ENCODE peak calls at places on chromosomes 11 and 22, in eight cellular contexts. E is keratinocyte, P is cardiac muscle cell, O is gastrocnemius medialis, Y is IMR-90, I is esophagus squamous epithelium, X is left ventricle myocardium inferior, R is GM23338. V is an unnamed sample. For H3K36me3, the result is how much of the 10 kb centered on the place peaks cover.

GRCh38 chr11:67288452-67289225 is 464 bp upstream of the ANKRD13D start:
- DNase-seq in O (peak), R (peak), P (peak), X (peak), I (peak), Y (peak), E (no peak), V (peak)

GRCh38 chr11:63405114-63405513 is 35.5 kb downstream of the SLC22A9 start:
- DNase-seq in R (no peak), X (no peak), O (no peak), P (no peak), I (no peak), E (no peak), Y (no peak), V (no peak)

GRCh38 chr11:79332017-79332416 is 108.8 kb downstream of the TENM4 start:
- DNase-seq in Y (no peak), I (no peak), X (peak), O (no peak), P (no peak), E (no peak), R (no peak), V (no peak)

GRCh38 chr11:35932641-35933571 is 11.0 kb upstream of the LDLRAD3 start:
- DNase-seq in O (no peak), Y (peak), I (no peak), E (no peak), X (no peak), P (no peak), R (no peak), V (no peak)

GRCh38 chr22:31728857-31729256 is 21.1 kb downstream of the PRR14L start:
- DNase-seq in E (no peak), O (no peak), R (no peak), I (no peak), P (no peak), Y (no peak), X (no peak), V (no peak)

GRCh38 chr22:24706732-24707476 is 67.6 kb downstream of the PIWIL3 start:
- DNase-seq in P (no peak), X (no peak), O (no peak), R (no peak), I (no peak), Y (no peak), E (no peak), V (no peak)

GRCh38 chr11:47477323-47477722 is 28.4 kb upstream of the RAPSN start:
- DNase-seq in O (no peak), Y (peak), P (no peak), I (no peak), X (no peak), R (no peak), E (peak), V (no peak)

GRCh38 chr11:36333897-36334296 is 37.8 kb downstream of the PRR5L start:
- DNase-seq in R (peak), Y (peak), X (no peak), I (no peak), O (no peak), E (no peak), P (no peak), V (peak)

GRCh38 chr11:15988693-15989231 is 367.6 kb downstream of the SOX6 start:
- DNase-seq in P (peak), X (no peak), R (peak), I (no peak), O (peak), Y (no peak), E (no peak), V (peak)

GRCh38 chr22:48846200-48846599 is 981.5 kb downstream of the BRD1 start:
- DNase-seq in X (no peak), P (no peak), E (no peak), Y (no peak), O (no peak), I (no peak), R (no peak), V (no peak)

GRCh38 chr11:117374316-117374715 is 46.7 kb downstream of the CEP164 start:
- DNase-seq in X (no peak), I (no peak), R (no peak), Y (no peak), E (no peak), P (no peak), O (no peak), V (no peak)

GRCh38 chr11:114132944-114133394 is 73.5 kb downstream of the ZBTB16 start:
- DNase-seq in O (peak), Y (no peak), P (no peak), X (no peak), I (no peak), R (no peak), E (no peak), V (no peak)

GRCh38 chr11:7511405-7511804 is 2.4 kb upstream of the PPFIBP2 start:
- DNase-seq in O (peak), R (no peak), X (peak), I (no peak), P (no peak), E (no peak), Y (no peak), V (no peak)

GRCh38 chr11:2580444-2581050 is 119.2 kb downstream of the KCNQ1OT1 start:
- DNase-seq in I (no peak), Y (no peak), X (peak), O (no peak), E (no peak), P (no peak), R (no peak), V (peak)

GRCh38 chr11:93532285-93532789 is 10.9 kb downstream of the SMCO4 start:
- DNase-seq in E (no peak), Y (peak), R (no peak), O (no peak), X (no peak), P (no peak), I (no peak), V (no peak)

GRCh38 chr11:124799384-124800225 is 601 bp downstream of the MSANTD2 start:
- DNase-seq in Y (peak), P (peak), E (no peak), X (peak), I (no peak), R (peak), O (no peak), V (peak)

GRCh38 chr11:45304111-45304991 is 18.2 kb upstream of the SYT13 start:
- DNase-seq in X (no peak), O (no peak), R (no peak), Y (no peak), I (no peak), E (no peak), P (no peak), V (no peak)

GRCh38 chr11:83282084-83282716 is 4.0 kb downstream of the CCDC90B start:
- DNase-seq in P (no peak), I (no peak), Y (peak), O (no peak), X (no peak), R (no peak), E (no peak), V (no peak)

GRCh38 chr11:45178890-45179663 is 32.6 kb downstream of the PRDM11 start:
- DNase-seq in E (peak), Y (peak), I (no peak), O (no peak), P (no peak), X (no peak), R (peak), V (no peak)

GRCh38 chr22:38191746-38192474 is 9.9 kb upstream of the MAFF start:
- DNase-seq in O (no peak), E (no peak), I (no peak), P (no peak), R (no peak), Y (no peak), X (no peak), V (no peak)

GRCh38 chr11:86180415-86180814 is 64.1 kb upstream of the EED start:
- DNase-seq in P (no peak), X (no peak), E (no peak), O (no peak), I (no peak), R (no peak), Y (no peak), V (no peak)

GRCh38 chr11:16986434-16987204 is 27.6 kb downstream of the PLEKHA7 start:
- DNase-seq in X (no peak), O (no peak), R (peak), Y (no peak), I (no peak), P (no peak), E (no peak), V (no peak)

GRCh38 chr22:42381152-42381551 is 51.1 kb downstream of the NFAM1 start:
- DNase-seq in O (no peak), I (no peak), X (no peak), Y (no peak), P (peak), E (no peak), R (no peak), V (no peak)

GRCh38 chr11:58616594-58616993 is 5.9 kb upstream of the CNTF start:
- DNase-seq in I (no peak), X (peak), R (no peak), O (peak), Y (peak), E (no peak), P (no peak), V (no peak)

GRCh38 chr11:16169541-16169940 is 186.8 kb downstream of the SOX6 start:
- DNase-seq in R (peak), Y (peak), P (no peak), X (no peak), O (no peak), E (no peak), I (no peak), V (no peak)

DNA sequence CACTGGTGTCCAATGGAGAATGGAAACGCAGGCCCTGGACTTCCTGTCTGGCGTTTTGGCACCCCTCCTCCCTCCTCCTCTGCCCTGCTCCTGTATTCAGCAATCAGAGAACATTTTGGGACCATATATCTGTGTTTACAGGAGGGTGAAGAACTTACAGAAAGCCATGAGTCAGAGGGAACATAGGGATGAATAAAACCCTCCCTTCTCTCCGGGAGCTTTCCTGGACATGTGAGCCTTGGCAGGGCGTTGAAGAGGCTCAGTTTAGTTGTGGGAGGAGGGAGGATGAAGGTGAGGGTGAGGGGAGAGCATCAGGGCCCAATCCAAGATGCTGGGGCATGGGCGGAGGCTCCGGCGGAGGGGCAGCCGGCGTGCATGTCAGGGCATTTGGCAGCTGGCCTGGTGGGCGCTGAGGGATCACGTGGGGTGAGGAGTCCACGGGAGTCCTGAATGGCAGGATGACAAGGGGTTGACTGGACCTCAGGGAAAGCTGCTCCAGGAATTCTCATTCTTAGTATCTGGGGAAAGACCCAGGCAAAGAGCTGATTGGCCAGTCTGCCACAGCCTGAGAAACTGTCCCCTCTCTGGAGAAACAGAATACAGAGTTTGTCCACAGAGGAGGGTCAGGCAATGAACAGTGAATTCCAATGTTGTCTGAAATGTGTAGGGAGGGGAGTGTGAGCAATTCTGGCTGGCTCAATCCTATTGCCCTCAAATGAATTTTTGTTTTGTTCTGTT is 28.9 kb downstream of the MICAL2 start:
- DNase-seq in O (no peak), X (no peak), R (no peak), I (no peak), P (no peak), E (no peak), Y (peak), V (peak)
- H3K4me3 ChIP-seq in O (no peak), X (no peak), R (no peak), I (no peak), P (no peak), E (no peak), Y (no peak), V (no peak)

GRCh38 chr22:46712288-46712687 is 25.8 kb downstream of the CERK start:
- DNase-seq in X (no peak), R (no peak), Y (no peak), I (no peak), E (no peak), O (no peak), P (no peak), V (no peak)

GRCh38 chr22:46708766-46709330 is 29.2 kb downstream of the CERK start:
- DNase-seq in I (no peak), P (no peak), R (no peak), X (no peak), E (no peak), O (no peak), Y (no peak), V (no peak)

GRCh38 chr22:46707305-46707704 is 30.7 kb downstream of the CERK start:
- DNase-seq in I (no peak), E (no peak), X (no peak), Y (no peak), P (no peak), O (no peak), R (no peak), V (no peak)

GRCh38 chr22:46707827-46708570 is 30.1 kb downstream of the CERK start:
- DNase-seq in O (no peak), R (no peak), E (no peak), X (no peak), I (no peak), P (no peak), Y (no peak), V (no peak)

DNA sequence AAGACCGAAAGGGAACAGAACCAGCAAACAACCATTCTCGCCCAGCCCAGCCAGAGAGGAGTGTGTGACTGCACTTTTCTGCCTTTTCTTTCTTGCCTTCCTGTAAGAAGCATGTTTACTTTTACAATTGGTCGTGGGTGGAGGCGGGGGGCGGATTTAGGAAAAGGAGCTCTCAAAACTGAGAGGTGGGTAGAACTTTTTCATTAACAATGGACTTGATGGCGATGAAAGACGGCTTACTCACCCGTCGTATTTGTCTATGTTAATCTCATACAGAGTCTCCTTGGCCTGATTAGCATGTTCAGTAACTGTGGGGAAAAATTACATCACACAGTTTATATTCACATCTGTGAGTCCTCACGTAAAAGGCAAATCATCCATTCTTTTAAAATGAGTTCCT is 27.2 kb downstream of the CERK start:
- DNase-seq in R (no peak), X (no peak), I (no peak), E (no peak), P (no peak), Y (no peak), O (no peak), V (no peak)
- H3K36me3 ChIP-seq in R (under half), X (half or more), I (half or more), E (under half), P (half or more), Y (half or more), O (under half), V (under half)

GRCh38 chr22:46087816-46088277 is 62.5 kb upstream of the PPARA start:
- DNase-seq in X (peak), O (peak), P (no peak), I (no peak), R (no peak), E (no peak), Y (peak), V (peak)

GRCh38 chr22:46086577-46087335 is 63.6 kb upstream of the PPARA start:
- DNase-seq in O (peak), R (no peak), E (no peak), X (peak), I (no peak), P (no peak), Y (peak), V (no peak)

GRCh38 chr22:46085831-46086576 is 64.3 kb upstream of the PPARA start:
- DNase-seq in Y (no peak), X (peak), E (no peak), O (peak), R (no peak), P (no peak), I (no peak), V (no peak)

GRCh38 chr22:46088541-46089311 is 61.6 kb upstream of the PPARA start:
- DNase-seq in O (peak), Y (peak), I (no peak), X (peak), P (no peak), E (no peak), R (no peak), V (no peak)

DNA sequence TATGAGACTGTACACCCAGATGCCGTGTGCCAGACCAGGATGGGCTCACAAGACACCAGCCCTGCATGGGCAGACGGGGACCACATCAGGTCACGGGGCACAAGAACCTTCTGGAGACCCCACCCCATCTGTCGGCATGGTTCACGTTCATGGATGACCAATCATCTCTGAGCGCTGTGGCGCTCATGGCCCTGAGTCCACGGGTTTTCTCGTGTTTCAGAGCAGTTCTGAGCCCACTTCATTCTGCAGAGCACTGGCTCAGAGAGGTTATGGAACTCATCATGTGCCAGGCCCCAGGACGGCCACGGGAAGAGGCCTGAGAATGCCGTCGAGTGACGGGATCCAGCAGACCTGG is 63.0 kb upstream of the PPARA start:
- DNase-seq in P (no peak), I (no peak), X (no peak), R (no peak), O (no peak), Y (no peak), E (no peak), V (no peak)
- H3K4me3 ChIP-seq in P (no peak), I (peak), X (peak), R (no peak), O (peak), Y (no peak), E (peak), V (no peak)

GRCh38 chr11:94876222-94876621 is 97.1 kb downstream of the CWC15 start:
- DNase-seq in X (no peak), Y (no peak), O (no peak), I (no peak), E (no peak), R (no peak), P (no peak), V (no peak)

GRCh38 chr11:94879006-94879405 is 94.3 kb downstream of the CWC15 start:
- DNase-seq in X (no peak), E (no peak), R (no peak), I (no peak), O (no peak), Y (no peak), P (no peak), V (no peak)

GRCh38 chr11:94876645-94877445 is 96.5 kb downstream of the CWC15 start:
- DNase-seq in R (no peak), X (peak), E (no peak), Y (peak), O (peak), I (no peak), P (peak), V (no peak)

GRCh38 chr11:94880216-94880615 is 93.1 kb downstream of the CWC15 start:
- DNase-seq in Y (peak), I (no peak), E (peak), X (no peak), R (no peak), O (no peak), P (no peak), V (no peak)

GRCh38 chr11:94877446-94878200 is 95.7 kb downstream of the CWC15 start:
- DNase-seq in P (no peak), I (no peak), R (no peak), Y (no peak), E (no peak), O (no peak), X (no peak), V (no peak)
- H3K36me3 ChIP-seq in P (under half), I (half or more), R (under half), Y (half or more), E (half or more), O (under half), X (half or more), V (under half)

GRCh38 chr11:134853972-134854371 is 441.9 kb upstream of the B3GAT1 start:
- DNase-seq in R (no peak), Y (no peak), I (no peak), P (no peak), O (no peak), E (no peak), X (no peak), V (no peak)

GRCh38 chr11:134858783-134859480 is 446.9 kb upstream of the B3GAT1 start:
- DNase-seq in O (no peak), X (no peak), I (no peak), E (no peak), P (no peak), Y (no peak), R (no peak), V (no peak)

GRCh38 chr11:134857035-134857434 is 445.0 kb upstream of the B3GAT1 start:
- DNase-seq in O (no peak), P (no peak), I (no peak), X (no peak), R (no peak), Y (no peak), E (no peak), V (no peak)

GRCh38 chr11:134854391-134854991 is 442.4 kb upstream of the B3GAT1 start:
- DNase-seq in O (no peak), E (no peak), X (no peak), R (no peak), P (no peak), Y (no peak), I (no peak), V (no peak)

DNA sequence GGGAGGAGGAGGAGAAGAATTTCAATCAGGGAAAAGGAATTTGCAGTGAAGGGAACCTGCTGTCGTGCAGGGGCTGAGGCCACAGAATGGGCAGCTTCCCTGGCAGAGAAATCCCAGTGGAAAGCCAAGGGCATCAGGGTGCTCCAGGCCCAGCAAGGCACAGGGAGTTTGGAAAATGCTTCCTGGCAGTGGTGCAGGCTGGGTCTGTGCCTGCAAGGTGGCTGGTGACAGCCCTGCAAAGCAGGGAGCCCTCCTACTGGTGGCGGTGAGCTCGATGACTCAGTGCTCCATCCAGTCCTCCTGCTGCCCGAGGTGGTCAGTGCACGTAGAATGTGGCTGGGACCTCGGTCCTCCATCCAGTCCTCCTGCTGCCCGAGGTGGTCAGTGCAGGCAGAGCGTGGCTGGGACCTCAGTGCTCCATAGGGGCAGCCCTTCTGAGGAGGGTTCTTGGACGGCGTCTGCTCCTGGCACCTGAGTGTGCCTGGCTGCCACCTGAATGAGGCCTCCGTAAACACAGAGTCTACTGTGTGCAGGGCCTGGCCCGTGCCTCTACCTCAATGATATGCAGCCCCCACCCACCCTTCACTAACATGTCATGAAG is 444.4 kb upstream of the B3GAT1 start:
- DNase-seq in I (no peak), E (no peak), R (no peak), O (no peak), X (no peak), P (no peak), Y (no peak), V (no peak)
- H3K4me3 ChIP-seq in I (no peak), E (no peak), R (no peak), O (no peak), X (no peak), P (no peak), Y (no peak), V (no peak)

GRCh38 chr11:9150501-9150900 is 59.1 kb upstream of the SCUBE2 start:
- DNase-seq in X (no peak), R (no peak), I (no peak), Y (peak), O (no peak), E (no peak), P (no peak), V (no peak)

GRCh38 chr11:9148727-9149126 is 57.3 kb upstream of the SCUBE2 start:
- DNase-seq in R (no peak), I (no peak), P (no peak), X (no peak), E (no peak), Y (no peak), O (no peak), V (no peak)

GRCh38 chr11:9146477-9146876 is 55.1 kb upstream of the SCUBE2 start:
- DNase-seq in E (no peak), P (no peak), O (no peak), X (no peak), I (no peak), Y (no peak), R (no peak), V (no peak)

GRCh38 chr11:9150944-9151343 is 59.5 kb upstream of the SCUBE2 start:
- DNase-seq in E (no peak), X (no peak), P (no peak), O (no peak), Y (peak), R (no peak), I (no peak), V (no peak)

GRCh38 chr11:9148035-9148434 is 56.6 kb upstream of the SCUBE2 start:
- DNase-seq in R (no peak), E (no peak), X (no peak), Y (no peak), P (no peak), O (no peak), I (no peak), V (no peak)
- H3K36me3 ChIP-seq in R (under half), E (under half), X (half or more), Y (half or more), P (half or more), O (under half), I (half or more), V (under half)

V was measured in H7.